ENCODE peak calls at places on chromosome 13, in nine cellular contexts. One of them, this sample, is unnamed.

GRCh38 chr13:45194081-45194939 is 6.5 kb downstream of the KCTD4 start:
- DNase-seq in CD8-positive, alpha-beta T cell: no peak
- DNase-seq in GM23248: peak; percentile 80
- DNase-seq in aorta: peak; percentile 53
- DNase-seq in heart left ventricle: no peak
- DNase-seq in esophagus squamous epithelium: no peak
- DNase-seq in RWPE1: no peak
- DNase-seq in body of pancreas: peak; percentile 18
- DNase-seq in right atrium auricular region: peak; percentile 74
- DNase-seq in this sample: no peak

GRCh38 chr13:65926750-65927171 is 1303.4 kb downstream of the PCDH9 start:
- DNase-seq in right atrium auricular region: no peak
- DNase-seq in RWPE1: no peak
- DNase-seq in body of pancreas: peak; percentile 28
- DNase-seq in CD8-positive, alpha-beta T cell: no peak
- DNase-seq in GM23248: no peak
- DNase-seq in esophagus squamous epithelium: no peak
- DNase-seq in heart left ventricle: peak; percentile 62
- DNase-seq in aorta: peak; percentile 66
- DNase-seq in this sample: no peak

GRCh38 chr13:40352385-40352778 is 314.1 kb downstream of the FOXO1 start:
- DNase-seq in GM23248: peak; percentile 50
- DNase-seq in body of pancreas: peak; percentile 40
- DNase-seq in esophagus squamous epithelium: no peak
- DNase-seq in right atrium auricular region: peak; percentile 86
- DNase-seq in RWPE1: no peak
- DNase-seq in CD8-positive, alpha-beta T cell: no peak
- DNase-seq in heart left ventricle: no peak
- DNase-seq in aorta: no peak
- DNase-seq in this sample: no peak

GRCh38 chr13:50468849-50469669 is 374.4 kb downstream of the DLEU7 start:
- DNase-seq in body of pancreas: no peak
- DNase-seq in RWPE1: no peak
- DNase-seq in right atrium auricular region: no peak
- DNase-seq in CD8-positive, alpha-beta T cell: no peak
- DNase-seq in GM23248: no peak
- DNase-seq in heart left ventricle: no peak
- DNase-seq in aorta: no peak
- DNase-seq in esophagus squamous epithelium: no peak
- DNase-seq in this sample: no peak

GRCh38 chr13:53018690-53019647 is 9.6 kb upstream of the OLFM4 start:
- DNase-seq in GM23248: no peak
- DNase-seq in CD8-positive, alpha-beta T cell: no peak
- DNase-seq in RWPE1: no peak
- DNase-seq in esophagus squamous epithelium: no peak
- DNase-seq in body of pancreas: no peak
- DNase-seq in right atrium auricular region: no peak
- DNase-seq in heart left ventricle: no peak
- DNase-seq in aorta: no peak
- DNase-seq in this sample: no peak

GRCh38 chr13:20411638-20412342 is 113.9 kb downstream of the CRYL1 start:
- DNase-seq in GM23248: no peak
- DNase-seq in right atrium auricular region: no peak
- DNase-seq in CD8-positive, alpha-beta T cell: peak; percentile 12
- DNase-seq in RWPE1: no peak
- DNase-seq in body of pancreas: no peak
- DNase-seq in esophagus squamous epithelium: no peak
- DNase-seq in heart left ventricle: no peak
- DNase-seq in aorta: no peak
- DNase-seq in this sample: no peak

GRCh38 chr13:20102776-20103175 is 58.1 kb downstream of the GJA3 start:
- DNase-seq in RWPE1: no peak
- DNase-seq in right atrium auricular region: no peak
- DNase-seq in body of pancreas: no peak
- DNase-seq in CD8-positive, alpha-beta T cell: no peak
- DNase-seq in heart left ventricle: no peak
- DNase-seq in aorta: no peak
- DNase-seq in GM23248: peak; percentile 45
- DNase-seq in esophagus squamous epithelium: no peak
- DNase-seq in this sample: no peak

GRCh38 chr13:94550030-94550738 is 45.8 kb downstream of the TGDS start:
- DNase-seq in right atrium auricular region: no peak
- DNase-seq in CD8-positive, alpha-beta T cell: no peak
- DNase-seq in heart left ventricle: no peak
- DNase-seq in esophagus squamous epithelium: no peak
- DNase-seq in RWPE1: peak; percentile 74
- DNase-seq in GM23248: peak; percentile 80
- DNase-seq in body of pancreas: no peak
- DNase-seq in aorta: no peak
- DNase-seq in this sample: no peak

GRCh38 chr13:95678967-95679366 is 2.0 kb downstream of the DNAJC3 start:
- DNase-seq in esophagus squamous epithelium: no peak
- DNase-seq in GM23248: no peak
- DNase-seq in RWPE1: no peak
- DNase-seq in CD8-positive, alpha-beta T cell: no peak
- DNase-seq in aorta: no peak
- DNase-seq in heart left ventricle: no peak
- DNase-seq in body of pancreas: no peak
- DNase-seq in right atrium auricular region: no peak
- DNase-seq in this sample: no peak

GRCh38 chr13:97653741-97654140 is 219.8 kb downstream of the RAP2A start:
- DNase-seq in RWPE1: no peak
- DNase-seq in esophagus squamous epithelium: no peak
- DNase-seq in heart left ventricle: no peak
- DNase-seq in CD8-positive, alpha-beta T cell: no peak
- DNase-seq in aorta: no peak
- DNase-seq in GM23248: peak; percentile 45
- DNase-seq in body of pancreas: no peak
- DNase-seq in right atrium auricular region: no peak
- DNase-seq in this sample: no peak

GRCh38 chr13:73366241-73366640 is 307.4 kb downstream of the KLF5 start:
- DNase-seq in CD8-positive, alpha-beta T cell: no peak
- DNase-seq in body of pancreas: no peak
- DNase-seq in right atrium auricular region: no peak
- DNase-seq in GM23248: no peak
- DNase-seq in RWPE1: no peak
- DNase-seq in esophagus squamous epithelium: no peak
- DNase-seq in heart left ventricle: no peak
- DNase-seq in aorta: no peak
- DNase-seq in this sample: no peak

GRCh38 chr13:42796747-42797356 is 15.5 kb downstream of the FAM216B start:
- DNase-seq in heart left ventricle: no peak
- DNase-seq in body of pancreas: no peak
- DNase-seq in right atrium auricular region: no peak
- DNase-seq in esophagus squamous epithelium: no peak
- DNase-seq in aorta: no peak
- DNase-seq in GM23248: no peak
- DNase-seq in CD8-positive, alpha-beta T cell: no peak
- DNase-seq in RWPE1: no peak
- DNase-seq in this sample: no peak

GRCh38 chr13:95039415-95039814 is 261.8 kb downstream of the ABCC4 start:
- DNase-seq in GM23248: peak; percentile 19
- DNase-seq in RWPE1: no peak
- DNase-seq in body of pancreas: no peak
- DNase-seq in aorta: no peak
- DNase-seq in right atrium auricular region: no peak
- DNase-seq in CD8-positive, alpha-beta T cell: no peak
- DNase-seq in esophagus squamous epithelium: no peak
- DNase-seq in heart left ventricle: no peak
- DNase-seq in this sample: no peak

GRCh38 chr13:112431734-112432133 is 55.6 kb downstream of the SPACA7 start:
- DNase-seq in CD8-positive, alpha-beta T cell: no peak
- DNase-seq in aorta: peak; percentile 52
- DNase-seq in GM23248: no peak
- DNase-seq in body of pancreas: no peak
- DNase-seq in esophagus squamous epithelium: no peak
- DNase-seq in right atrium auricular region: no peak
- DNase-seq in RWPE1: no peak
- DNase-seq in heart left ventricle: no peak
- DNase-seq in this sample: no peak

GRCh38 chr13:70390064-70390463 is 281.8 kb upstream of the KLHL1 start:
- DNase-seq in RWPE1: no peak
- DNase-seq in body of pancreas: no peak
- DNase-seq in aorta: no peak
- DNase-seq in GM23248: no peak
- DNase-seq in right atrium auricular region: no peak
- DNase-seq in heart left ventricle: no peak
- DNase-seq in CD8-positive, alpha-beta T cell: no peak
- DNase-seq in esophagus squamous epithelium: no peak
- DNase-seq in this sample: no peak

GRCh38 chr13:93603043-93603442 is 376.4 kb downstream of the GPC6 start:
- DNase-seq in esophagus squamous epithelium: no peak
- DNase-seq in GM23248: peak; percentile 95
- DNase-seq in body of pancreas: no peak
- DNase-seq in CD8-positive, alpha-beta T cell: no peak
- DNase-seq in aorta: peak; percentile 61
- DNase-seq in RWPE1: peak; percentile 16
- DNase-seq in heart left ventricle: no peak
- DNase-seq in right atrium auricular region: peak; percentile 60
- DNase-seq in this sample: peak; percentile 41

GRCh38 chr13:28434934-28435333 is 60.0 kb downstream of the FLT1 start:
- DNase-seq in esophagus squamous epithelium: no peak
- DNase-seq in body of pancreas: no peak
- DNase-seq in aorta: no peak
- DNase-seq in right atrium auricular region: no peak
- DNase-seq in RWPE1: no peak
- DNase-seq in GM23248: peak; percentile 53
- DNase-seq in heart left ventricle: no peak
- DNase-seq in CD8-positive, alpha-beta T cell: no peak
- DNase-seq in this sample: no peak

GRCh38 chr13:28425796-28426195 is 69.1 kb downstream of the FLT1 start:
- DNase-seq in esophagus squamous epithelium: no peak
- DNase-seq in RWPE1: no peak
- DNase-seq in heart left ventricle: no peak
- DNase-seq in body of pancreas: no peak
- DNase-seq in right atrium auricular region: no peak
- DNase-seq in CD8-positive, alpha-beta T cell: no peak
- DNase-seq in GM23248: no peak
- DNase-seq in aorta: no peak
- DNase-seq in this sample: no peak

GRCh38 chr13:28429096-28429495 is 65.8 kb downstream of the FLT1 start:
- DNase-seq in esophagus squamous epithelium: no peak
- DNase-seq in aorta: no peak
- DNase-seq in RWPE1: no peak
- DNase-seq in right atrium auricular region: no peak
- DNase-seq in CD8-positive, alpha-beta T cell: no peak
- DNase-seq in body of pancreas: no peak
- DNase-seq in GM23248: no peak
- DNase-seq in heart left ventricle: no peak
- DNase-seq in this sample: no peak

GRCh38 chr13:28429685-28430290 is 65.1 kb downstream of the FLT1 start:
- DNase-seq in heart left ventricle: no peak
- DNase-seq in RWPE1: no peak
- DNase-seq in body of pancreas: no peak
- DNase-seq in aorta: no peak
- DNase-seq in esophagus squamous epithelium: no peak
- DNase-seq in CD8-positive, alpha-beta T cell: no peak
- DNase-seq in right atrium auricular region: no peak
- DNase-seq in GM23248: peak; percentile 21
- DNase-seq in this sample: no peak
- H3K27ac ChIP-seq in heart left ventricle: no peak overlapping the region
- H3K27ac ChIP-seq in RWPE1: no peak overlapping the region
- H3K27ac ChIP-seq in body of pancreas: no peak overlapping the region
- H3K27ac ChIP-seq in aorta: no peak overlapping the region
- H3K27ac ChIP-seq in esophagus squamous epithelium: no peak overlapping the region
- H3K27ac ChIP-seq in CD8-positive, alpha-beta T cell: no peak overlapping the region
- H3K27ac ChIP-seq in right atrium auricular region: no peak overlapping the region
- H3K27ac ChIP-seq in GM23248: no peak overlapping the region
- H3K27ac ChIP-seq in this sample: no peak overlapping the region

GRCh38 chr13:113902956-113903355 is 39.1 kb upstream of the GAS6 start:
- DNase-seq in CD8-positive, alpha-beta T cell: no peak
- DNase-seq in aorta: peak; percentile 72
- DNase-seq in heart left ventricle: no peak
- DNase-seq in body of pancreas: peak; percentile 4
- DNase-seq in right atrium auricular region: peak; percentile 54
- DNase-seq in RWPE1: no peak
- DNase-seq in GM23248: peak; percentile 23
- DNase-seq in esophagus squamous epithelium: no peak
- DNase-seq in this sample: no peak
- H3K27ac ChIP-seq in CD8-positive, alpha-beta T cell: no peak overlapping the region
- H3K27ac ChIP-seq in aorta: peak overlapping the region; percentile 97
- H3K27ac ChIP-seq in heart left ventricle: no peak overlapping the region
- H3K27ac ChIP-seq in body of pancreas: no peak overlapping the region
- H3K27ac ChIP-seq in right atrium auricular region: peak overlapping the region; percentile 45
- H3K27ac ChIP-seq in RWPE1: peak overlapping the region; percentile 54
- H3K27ac ChIP-seq in GM23248: peak overlapping the region; percentile 72
- H3K27ac ChIP-seq in esophagus squamous epithelium: peak overlapping the region; percentile 52
- H3K27ac ChIP-seq in this sample: no peak overlapping the region

GRCh38 chr13:27765650-27766049 is 26.6 kb upstream of the GSX1 start:
- DNase-seq in body of pancreas: no peak
- DNase-seq in CD8-positive, alpha-beta T cell: no peak
- DNase-seq in RWPE1: no peak
- DNase-seq in GM23248: no peak
- DNase-seq in right atrium auricular region: no peak
- DNase-seq in esophagus squamous epithelium: no peak
- DNase-seq in aorta: no peak
- DNase-seq in heart left ventricle: no peak
- DNase-seq in this sample: no peak
- H3K27ac ChIP-seq in body of pancreas: no peak overlapping the region
- H3K27ac ChIP-seq in CD8-positive, alpha-beta T cell: no peak overlapping the region
- H3K27ac ChIP-seq in RWPE1: no peak overlapping the region
- H3K27ac ChIP-seq in GM23248: no peak overlapping the region
- H3K27ac ChIP-seq in right atrium auricular region: no peak overlapping the region
- H3K27ac ChIP-seq in esophagus squamous epithelium: no peak overlapping the region
- H3K27ac ChIP-seq in aorta: no peak overlapping the region
- H3K27ac ChIP-seq in heart left ventricle: no peak overlapping the region
- H3K27ac ChIP-seq in this sample: no peak overlapping the region

GRCh38 chr13:79675931-79676658 is 195.1 kb downstream of the NDFIP2 start:
- DNase-seq in heart left ventricle: no peak
- DNase-seq in body of pancreas: no peak
- DNase-seq in right atrium auricular region: no peak
- DNase-seq in RWPE1: no peak
- DNase-seq in GM23248: no peak
- DNase-seq in CD8-positive, alpha-beta T cell: no peak
- DNase-seq in aorta: no peak
- DNase-seq in esophagus squamous epithelium: no peak
- DNase-seq in this sample: no peak

GRCh38 chr13:79678100-79678499 is 197.1 kb downstream of the NDFIP2 start:
- DNase-seq in body of pancreas: no peak
- DNase-seq in heart left ventricle: no peak
- DNase-seq in right atrium auricular region: no peak
- DNase-seq in GM23248: peak; percentile 28
- DNase-seq in RWPE1: no peak
- DNase-seq in esophagus squamous epithelium: no peak
- DNase-seq in CD8-positive, alpha-beta T cell: no peak
- DNase-seq in aorta: no peak
- DNase-seq in this sample: no peak

GRCh38 chr13:79673993-79674377 is 193.0 kb downstream of the NDFIP2 start:
- DNase-seq in heart left ventricle: no peak
- DNase-seq in RWPE1: no peak
- DNase-seq in right atrium auricular region: no peak
- DNase-seq in CD8-positive, alpha-beta T cell: no peak
- DNase-seq in body of pancreas: no peak
- DNase-seq in GM23248: no peak
- DNase-seq in aorta: no peak
- DNase-seq in esophagus squamous epithelium: no peak
- DNase-seq in this sample: no peak

GRCh38 chr13:79673310-79673992 is 192.5 kb downstream of the NDFIP2 start:
- DNase-seq in body of pancreas: no peak
- DNase-seq in RWPE1: no peak
- DNase-seq in aorta: no peak
- DNase-seq in heart left ventricle: no peak
- DNase-seq in GM23248: no peak
- DNase-seq in right atrium auricular region: no peak
- DNase-seq in CD8-positive, alpha-beta T cell: no peak
- DNase-seq in esophagus squamous epithelium: no peak
- DNase-seq in this sample: no peak

GRCh38 chr13:79674765-79675515 is 194.0 kb downstream of the NDFIP2 start:
- DNase-seq in RWPE1: no peak
- DNase-seq in esophagus squamous epithelium: no peak
- DNase-seq in heart left ventricle: no peak
- DNase-seq in aorta: no peak
- DNase-seq in CD8-positive, alpha-beta T cell: no peak
- DNase-seq in GM23248: no peak
- DNase-seq in right atrium auricular region: no peak
- DNase-seq in body of pancreas: no peak
- DNase-seq in this sample: peak; percentile 49
- H3K27ac ChIP-seq in RWPE1: peak overlapping the region; percentile 36
- H3K27ac ChIP-seq in esophagus squamous epithelium: no peak overlapping the region
- H3K27ac ChIP-seq in heart left ventricle: peak overlapping the region; percentile 31
- H3K27ac ChIP-seq in aorta: no peak overlapping the region
- H3K27ac ChIP-seq in CD8-positive, alpha-beta T cell: no peak overlapping the region
- H3K27ac ChIP-seq in GM23248: no peak overlapping the region
- H3K27ac ChIP-seq in right atrium auricular region: peak overlapping the region; percentile 71
- H3K27ac ChIP-seq in body of pancreas: no peak overlapping the region
- H3K27ac ChIP-seq in this sample: peak overlapping the region; percentile 54